ENCODE peak calls at places on chromosomes 1 and 21, in seven cellular contexts. F is activated T-cell treated with anti-CD3 and anti-CD28 coated beads, Interleukin-2, amount 50 U/mL, for 24 hours; P is left ventricle myocardium inferior; E is stimulated activated CD4-positive, alpha-beta T cell treated with anti-CD3 and anti-CD28 coated beads, TNF-alpha, amount 100 ng/mL, for 4 hours; J is Peyer's patch; H is IMR-90; X is activated CD4-positive, alpha-beta T cell treated with anti-CD3 and anti-CD28 coated beads for 4 hours. D is an unnamed sample.
A peak's percentile ranks its signal among the peaks of the same experiment; 100 is the strongest.

GRCh38 chr1:116765962-116766361 is 11.7 kb downstream of the CD2 start:
- DNase-seq in J (no peak), E (no peak), H (no peak), F (peak; percentile 63), P (no peak), X (no peak), D (no peak)

GRCh38 chr1:39569034-39569433 is 7.6 kb downstream of the PABPC4 start:
- DNase-seq in P (no peak), X (no peak), H (no peak), F (no peak), E (no peak), J (no peak), D (no peak)

GRCh38 chr1:58162952-58163550 is 383.5 kb downstream of the OMA1 start:
- DNase-seq in X (no peak), J (peak; percentile 51), P (peak; percentile 33), F (no peak), H (peak; percentile 52), E (no peak), D (no peak)

GRCh38 chr1:116036255-116036654 is 59.9 kb downstream of the SLC22A15 start:
- DNase-seq in X (no peak), J (no peak), H (no peak), P (no peak), E (no peak), F (no peak), D (no peak)

GRCh38 chr1:75795703-75796193 is 934 bp upstream of the MSH4 start:
- DNase-seq in P (no peak), J (no peak), H (no peak), F (peak; percentile 46), E (no peak), X (no peak), D (no peak)

GRCh38 chr1:116735246-116735645 is 19.0 kb upstream of the CD2 start:
- DNase-seq in E (no peak), J (no peak), F (no peak), X (no peak), H (no peak), P (no peak), D (no peak)

GRCh38 chr21:29477347-29477746 is 178.6 kb downstream of the BACH1 start:
- DNase-seq in P (no peak), X (no peak), J (no peak), E (no peak), F (no peak), H (no peak), D (no peak)

GRCh38 chr1:38773483-38773882 is 86.1 kb downstream of the RRAGC start:
- DNase-seq in J (no peak), F (no peak), P (no peak), X (no peak), H (no peak), E (no peak), D (no peak)

GRCh38 chr21:28427356-28428022 is 565.2 kb downstream of the LTN1 start:
- DNase-seq in F (no peak), P (no peak), J (no peak), E (no peak), X (no peak), H (peak; percentile 67), D (no peak)

GRCh38 chr1:147665521-147665920 is 4.8 kb downstream of the ACP6 start:
- DNase-seq in E (no peak), J (no peak), X (no peak), H (no peak), F (no peak), P (no peak), D (no peak)

GRCh38 chr1:100703052-100703451 is 16.5 kb upstream of the VCAM1 start:
- DNase-seq in F (no peak), H (no peak), J (no peak), E (no peak), P (no peak), X (no peak), D (no peak)

GRCh38 chr21:45289655-45290515 is 2.2 kb upstream of the POFUT2 start:
- DNase-seq in J (no peak), X (no peak), E (no peak), P (no peak), F (no peak), H (peak; percentile 48), D (no peak)

GRCh38 chr1:101200513-101200912 is 36.3 kb upstream of the S1PR1 start:
- DNase-seq in E (no peak), J (no peak), F (no peak), P (no peak), X (no peak), H (peak; percentile 93), D (no peak)

GRCh38 chr21:39630827-39631226 is 18.1 kb downstream of the B3GALT5 start:
- DNase-seq in X (no peak), F (no peak), P (no peak), H (peak; percentile 3), E (no peak), J (no peak), D (no peak)

GRCh38 chr21:27261676-27262075 is 294.8 kb upstream of the ADAMTS5 start:
- DNase-seq in E (no peak), X (no peak), H (no peak), F (no peak), P (no peak), J (no peak), D (no peak)

GRCh38 chr1:245118066-245118465 is 36.7 kb upstream of the KIF26B start:
- DNase-seq in X (no peak), H (no peak), F (no peak), E (no peak), J (no peak), P (no peak), D (no peak)

D was measured in activated naive CD8-positive, alpha-beta T cell treated with anti-CD3 and anti-CD28 coated beads, Interleukin-2, amount 50 U/mL, for 16 hours.